ENCODE peak calls at places on chromosome 9, in nine cellular contexts. S is IMR-90, J is DND-41, O is ascending aorta, V is bronchial epithelial cell, A is cardiac muscle cell, U is hepatocyte, T is breast epithelium, C is tibial nerve. Y is an unnamed sample.

GRCh38 chr9:133950206-133950915 is 41.8 kb downstream of the VAV2 start:
- DNase-seq in J (no peak), A (no peak), O (no peak), T (no peak), U (no peak), V (no peak), C (no peak), S (peak; percentile 49), Y (no peak)

GRCh38 chr9:37920471-37921167 is 16.7 kb upstream of the SLC25A51 start:
- DNase-seq in A (peak; percentile 32), C (no peak), S (no peak), O (no peak), U (peak; percentile 35), V (no peak), T (no peak), J (peak; percentile 27), Y (no peak)

GRCh38 chr9:132494857-132495256 is 84.8 kb downstream of the CFAP77 start:
- DNase-seq in O (no peak), S (no peak), J (no peak), V (no peak), C (no peak), A (no peak), U (no peak), T (no peak), Y (no peak)

GRCh38 chr9:125133403-125134316 is 9.7 kb downstream of the SCAI start:
- DNase-seq in S (peak; percentile 30), J (no peak), C (no peak), O (no peak), T (no peak), A (no peak), V (peak; percentile 30), U (no peak), Y (no peak)

GRCh38 chr9:134778156-134778555 is 102.5 kb upstream of the FCN2 start:
- DNase-seq in V (no peak), U (no peak), C (no peak), A (no peak), S (peak; percentile 31), T (no peak), J (no peak), O (no peak), Y (no peak)

GRCh38 chr9:96169901-96170300 is 132.1 kb downstream of the HSD17B3 start:
- DNase-seq in O (no peak), J (no peak), C (no peak), U (no peak), V (no peak), S (no peak), T (no peak), A (no peak), Y (no peak)

GRCh38 chr9:81071108-81071507 is 618.2 kb downstream of the TLE1 start:
- DNase-seq in V (no peak), U (no peak), T (no peak), C (no peak), J (no peak), S (no peak), A (no peak), O (no peak), Y (no peak)

GRCh38 chr9:133763272-133764183 is 25.4 kb upstream of the SARDH start:
- DNase-seq in A (no peak), O (no peak), T (peak; percentile 45), J (no peak), C (no peak), S (peak; percentile 66), U (no peak), V (no peak), Y (no peak)

GRCh38 chr9:304519-305185 is 90.0 kb downstream of the DOCK8 start:
- DNase-seq in U (peak; percentile 28), A (no peak), O (no peak), T (peak; percentile 69), S (no peak), J (no peak), C (no peak), V (peak; percentile 89), Y (peak; percentile 4)

GRCh38 chr9:132826576-132827365 is 51.3 kb downstream of the AK8 start:
- DNase-seq in C (no peak), O (no peak), V (no peak), J (no peak), S (no peak), U (no peak), T (no peak), A (no peak), Y (no peak)

GRCh38 chr9:99606955-99607354 is 214.7 kb upstream of the NR4A3 start:
- DNase-seq in U (no peak), J (no peak), V (no peak), O (no peak), T (no peak), C (no peak), A (no peak), S (no peak), Y (no peak)

GRCh38 chr9:10354591-10354990 is 258.2 kb downstream of the PTPRD start:
- DNase-seq in C (no peak), O (no peak), U (no peak), V (no peak), S (no peak), A (no peak), J (no peak), T (no peak), Y (no peak)

GRCh38 chr9:19023078-19023477 is 9.9 kb downstream of the SAXO1 start:
- DNase-seq in V (no peak), S (no peak), J (no peak), C (no peak), T (no peak), A (no peak), U (no peak), O (no peak), Y (no peak)

DNA sequence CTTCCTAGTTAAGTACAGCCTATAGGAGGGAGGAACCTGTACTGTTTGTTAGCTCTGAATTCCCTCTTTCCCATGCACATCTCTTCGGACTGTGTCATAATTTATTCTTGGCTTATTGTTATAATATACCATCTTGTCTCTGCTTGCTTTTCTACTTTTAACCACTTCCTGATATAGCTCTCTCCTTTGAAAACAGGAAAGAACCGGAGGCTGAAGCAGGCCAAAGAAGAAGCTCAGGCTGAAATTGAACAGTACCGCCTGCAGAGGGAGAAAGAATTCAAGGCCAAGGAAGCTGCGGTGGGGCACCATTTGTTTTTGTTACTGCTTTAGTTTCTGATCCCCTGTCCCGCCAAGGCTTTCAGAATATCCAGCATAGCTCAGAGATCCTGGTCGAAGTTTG is 4.8 kb downstream of the ATP6V1G1 start:
- DNase-seq in S (peak; percentile 49), U (no peak), V (peak; percentile 91), C (no peak), T (no peak), O (no peak), J (peak; percentile 55), A (no peak), Y (no peak)
- TF ChIP-seq CTCF in S (peak; percentile 27), U (peak; percentile 27), V (peak; percentile 42), C (no peak), T (peak; percentile 50), O (peak; percentile 9), J (peak; percentile 31), A (peak; percentile 25), Y (peak; percentile 23)

GRCh38 chr9:137433916-137434431 is 7.2 kb downstream of the ENTPD8 start:
- DNase-seq in A (no peak), U (no peak), J (no peak), O (no peak), V (no peak), T (no peak), S (no peak), C (no peak), Y (no peak)
- H3K36me3 ChIP-seq in A (no peaks in the 10 kb centered on the region), U (no peaks in the 10 kb centered on the region), J (no peaks in the 10 kb centered on the region), O (no peaks in the 10 kb centered on the region), V (no peaks in the 10 kb centered on the region), T (no peaks in the 10 kb centered on the region), S (no peaks in the 10 kb centered on the region), C (no peaks in the 10 kb centered on the region), Y (no peaks in the 10 kb centered on the region)

GRCh38 chr9:127539982-127540663 is 72.0 kb upstream of the STXBP1 start:
- DNase-seq in U (no peak), V (no peak), T (peak; percentile 74), S (no peak), A (no peak), J (no peak), O (no peak), C (no peak), Y (no peak)

GRCh38 chr9:127541865-127542264 is 70.2 kb upstream of the STXBP1 start:
- DNase-seq in C (peak; percentile 82), V (no peak), S (no peak), J (no peak), U (no peak), A (no peak), T (no peak), O (peak; percentile 96), Y (no peak)

GRCh38 chr9:127539259-127539981 is 72.7 kb upstream of the STXBP1 start:
- DNase-seq in V (no peak), O (no peak), J (no peak), U (no peak), A (no peak), T (no peak), S (peak; percentile 60), C (no peak), Y (no peak)

GRCh38 chr9:127541176-127541575 is 70.9 kb upstream of the STXBP1 start:
- DNase-seq in C (no peak), J (no peak), U (no peak), S (no peak), A (no peak), T (no peak), V (no peak), O (no peak), Y (no peak)

DNA sequence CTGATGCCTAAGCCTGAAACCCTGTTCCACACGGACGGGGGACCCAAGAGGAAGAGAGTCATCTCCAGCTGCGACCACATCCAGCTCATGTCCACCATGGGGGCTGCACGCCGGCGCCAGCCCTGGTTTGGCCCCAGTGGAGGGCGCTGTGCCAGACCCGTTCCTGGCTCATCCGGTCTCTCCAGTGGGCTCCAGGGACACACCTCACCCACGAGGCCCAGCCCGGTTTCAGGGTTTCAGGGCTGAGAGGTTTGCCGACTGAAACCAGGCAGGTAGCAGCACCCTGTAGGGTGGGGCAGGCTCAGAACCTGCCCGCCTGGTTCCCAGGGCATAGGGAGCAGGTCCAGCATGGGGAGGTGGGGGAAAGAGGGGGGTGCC is 71.4 kb upstream of the STXBP1 start:
- DNase-seq in U (no peak), J (no peak), A (no peak), C (no peak), T (peak; percentile 75), V (peak; percentile 48), O (no peak), S (no peak), Y (no peak)
- TF ChIP-seq CTCF in U (no peak), J (no peak), A (no peak), C (no peak), T (peak; percentile 26), V (peak; percentile 67), O (no peak), S (no peak), Y (no peak)

DNA sequence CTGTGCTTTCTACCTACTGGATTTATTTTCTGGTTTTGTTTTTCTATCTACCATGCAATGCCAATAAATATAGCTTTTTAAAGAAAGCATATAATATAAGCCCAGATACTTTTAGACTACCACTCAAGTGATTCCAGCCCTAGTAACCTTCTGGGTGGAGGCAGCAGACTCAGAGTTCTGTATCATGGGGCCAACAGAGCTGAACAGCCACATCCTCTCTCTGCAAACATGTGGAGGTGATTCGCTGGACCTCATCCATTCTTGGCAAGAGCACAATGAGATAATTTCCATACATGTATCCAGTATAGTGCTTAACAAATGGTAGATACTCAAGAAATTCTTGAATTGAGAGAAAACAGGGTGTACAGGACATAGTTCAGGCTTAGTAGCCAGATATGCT is 124.6 kb downstream of the ASTN2 start:
- DNase-seq in A (no peak), C (no peak), U (no peak), S (no peak), J (no peak), T (no peak), O (no peak), V (no peak), Y (no peak)
- H3K36me3 ChIP-seq in A (no peaks in the 10 kb centered on the region), C (no peaks in the 10 kb centered on the region), U (no peaks in the 10 kb centered on the region), S (no peaks in the 10 kb centered on the region), J (no peaks in the 10 kb centered on the region), T (no peaks in the 10 kb centered on the region), O (no peaks in the 10 kb centered on the region), V (no peaks in the 10 kb centered on the region), Y (no peaks in the 10 kb centered on the region)

Y was measured in BJ.